ENCODE peak calls at places on chromosome 5, in ten cellular contexts. W is hepatocyte, K is stomach, Y is PC-3, C is neural progenitor cell, Q is heart left ventricle, A is left ventricle myocardium inferior, L is HCT116, E is GM23338, U is cardiac muscle cell. I is an unnamed sample.

GRCh38 chr5:14245526-14245925 is 102.4 kb downstream of the TRIO start:
- DNase-seq in W (no peak), K (no peak), Y (no peak), C (no peak), Q (no peak), A (no peak), L (no peak), E (no peak), U (no peak), I (no peak)

GRCh38 chr5:60843693-60844428 is at the start of gene ELOVL7:
- DNase-seq in W (peak; percentile 94), K (peak; percentile 79), Y (peak; percentile 35), C (peak; percentile 94), Q (no peak), A (no peak), L (peak; percentile 66), E (peak; percentile 94), U (peak; percentile 40), I (peak; percentile 92)

GRCh38 chr5:150636391-150637244 is 3.8 kb upstream of the SYNPO start:
- DNase-seq in W (peak; percentile 71), K (peak; percentile 86), Y (peak; percentile 84), C (no peak), Q (peak; percentile 80), A (peak; percentile 55), L (no peak), E (no peak), U (peak; percentile 76), I (no peak)

GRCh38 chr5:57937025-57937424 is 454.4 kb upstream of the ACTBL2 start:
- DNase-seq in W (no peak), K (no peak), Y (no peak), C (no peak), Q (no peak), A (no peak), L (no peak), E (no peak), U (peak; percentile 32), I (no peak)

GRCh38 chr5:111563041-111563822 is 50.9 kb upstream of the STARD4 start:
- DNase-seq in W (peak; percentile 57), K (no peak), Y (no peak), C (no peak), Q (no peak), A (no peak), L (no peak), E (no peak), U (peak; percentile 99), I (no peak)

GRCh38 chr5:108382784-108383358 is 973 bp upstream of the FBXL17 start:
- DNase-seq in W (peak; percentile 23), K (no peak), Y (no peak), C (peak; percentile 2), Q (no peak), A (no peak), L (no peak), E (peak; percentile 20), U (peak; percentile 21), I (no peak)

GRCh38 chr5:146698651-146699050 is 179.9 kb downstream of the PPP2R2B start:
- DNase-seq in W (no peak), K (no peak), Y (no peak), C (no peak), Q (no peak), A (no peak), L (no peak), E (no peak), U (no peak), I (no peak)

GRCh38 chr5:98656106-98656795 is 117.2 kb upstream of the RGMB start:
- DNase-seq in W (no peak), K (peak; percentile 68), Y (no peak), C (peak; percentile 83), Q (no peak), A (no peak), L (no peak), E (peak; percentile 17), U (peak; percentile 15), I (no peak)

GRCh38 chr5:79702606-79703380 is 13.2 kb downstream of the CMYA5 start:
- DNase-seq in W (peak; percentile 29), K (no peak), Y (peak; percentile 34), C (peak; percentile 49), Q (no peak), A (no peak), L (no peak), E (peak; percentile 60), U (peak; percentile 57), I (no peak)

GRCh38 chr5:177472460-177473441 is 683 bp downstream of the DBN1 start:
- DNase-seq in W (peak; percentile 78), K (peak; percentile 52), Y (peak; percentile 44), C (peak; percentile 84), Q (no peak), A (no peak), L (no peak), E (peak; percentile 62), U (no peak), I (peak; percentile 71)

GRCh38 chr5:33828611-33829286 is 63.0 kb downstream of the ADAMTS12 start:
- DNase-seq in W (no peak), K (no peak), Y (peak; percentile 18), C (no peak), Q (no peak), A (no peak), L (no peak), E (no peak), U (no peak), I (no peak)

GRCh38 chr5:9765421-9765820 is 135.3 kb upstream of the TAS2R1 start:
- DNase-seq in W (no peak), K (no peak), Y (no peak), C (no peak), Q (no peak), A (no peak), L (no peak), E (no peak), U (no peak), I (no peak)

GRCh38 chr5:3659907-3660306 is 64.3 kb downstream of the IRX1 start:
- DNase-seq in W (no peak), K (no peak), Y (no peak), C (no peak), Q (no peak), A (no peak), L (no peak), E (no peak), U (peak; percentile 1), I (no peak)

GRCh38 chr5:124651663-124652513 is 94.6 kb downstream of the ZNF608 start:
- DNase-seq in W (peak; percentile 86), K (peak; percentile 82), Y (peak; percentile 70), C (peak; percentile 93), Q (peak; percentile 90), A (peak; percentile 86), L (no peak), E (peak; percentile 87), U (peak; percentile 88), I (peak; percentile 85)

GRCh38 chr5:63931841-63932240 is 30.4 kb downstream of the HTR1A start:
- DNase-seq in W (no peak), K (no peak), Y (no peak), C (no peak), Q (no peak), A (no peak), L (no peak), E (no peak), U (no peak), I (no peak)

GRCh38 chr5:54673523-54674225 is 156.1 kb downstream of the SNX18 start:
- DNase-seq in W (no peak), K (peak; percentile 44), Y (no peak), C (no peak), Q (peak; percentile 51), A (peak; percentile 35), L (no peak), E (no peak), U (peak; percentile 82), I (no peak)

GRCh38 chr5:57482671-57483106 is at the start of gene ACTBL2:
- DNase-seq in W (peak; percentile 28), K (no peak), Y (peak; percentile 58), C (no peak), Q (no peak), A (no peak), L (no peak), E (no peak), U (peak; percentile 65), I (no peak)

DNA sequence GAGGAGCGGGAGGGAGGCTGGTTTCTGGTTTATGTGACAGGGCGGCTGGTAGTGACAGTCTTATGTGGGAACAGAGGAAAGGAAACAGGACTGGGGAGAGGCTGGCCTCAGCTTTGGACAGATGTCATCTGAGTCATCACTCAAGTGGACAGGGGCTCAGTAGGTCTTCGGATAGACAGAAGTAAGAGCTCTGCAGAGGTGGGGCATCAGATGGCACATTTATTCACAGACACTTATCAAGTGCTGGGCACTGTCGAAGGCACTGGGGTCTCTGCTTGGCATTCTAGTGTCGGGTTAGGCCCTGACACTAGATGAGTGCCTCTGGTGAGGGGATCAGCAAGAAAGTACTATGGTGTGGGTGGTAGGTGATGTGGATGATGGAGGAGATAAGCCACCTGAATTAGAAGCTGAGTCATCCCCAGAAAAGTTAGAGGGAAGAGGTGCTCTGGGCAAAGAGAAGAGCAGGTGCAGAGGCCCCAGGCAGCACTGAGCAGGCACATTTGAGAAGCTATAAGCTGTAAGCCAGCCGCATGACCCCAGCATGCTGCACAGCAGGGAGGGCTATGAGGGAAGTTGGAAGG is 27.4 kb downstream of the MAML1 start:
- DNase-seq in W (no peak), K (no peak), Y (no peak), C (no peak), Q (no peak), A (no peak), L (no peak), E (no peak), U (no peak), I (no peak)
- H3K4me1 ChIP-seq in W (peaks cover 27% of the 10 kb centered on the region), K (peaks cover 48% of the 10 kb centered on the region), Y (peaks cover 31% of the 10 kb centered on the region), C (peaks cover 4% of the 10 kb centered on the region), Q (no peaks in the 10 kb centered on the region), A (peaks cover 79% of the 10 kb centered on the region), L (peaks cover 11% of the 10 kb centered on the region), E (peaks cover 16% of the 10 kb centered on the region), U (peaks cover 62% of the 10 kb centered on the region), I (peaks cover 15% of the 10 kb centered on the region)

GRCh38 chr5:171617787-171618690 is 167.6 kb upstream of the SMIM23 start:
- DNase-seq in W (no peak), K (no peak), Y (no peak), C (no peak), Q (no peak), A (no peak), L (no peak), E (no peak), U (no peak), I (no peak)
- H3K27me3 ChIP-seq in W (no peaks in the 10 kb centered on the region), K (no peaks in the 10 kb centered on the region), Y (peaks cover 37% of the 10 kb centered on the region), C (peaks cover 68% of the 10 kb centered on the region), Q (no peaks in the 10 kb centered on the region), A (peaks cover 3% of the 10 kb centered on the region), L (no peaks in the 10 kb centered on the region), E (peaks cover 38% of the 10 kb centered on the region), U (no peaks in the 10 kb centered on the region), I (no peaks in the 10 kb centered on the region)

GRCh38 chr5:52788505-52788821 is 747 bp downstream of the ITGA1 start:
- DNase-seq in W (no peak), K (no peak), Y (no peak), C (no peak), Q (no peak), A (no peak), L (no peak), E (no peak), U (no peak), I (no peak)
- TF ChIP-seq CTCF in W (no peak), K (no peak), Y (no peak), C (no peak), Q (peak; percentile 16), A (no peak), L (no peak), E (no peak), U (no peak), I (no peak)

DNA sequence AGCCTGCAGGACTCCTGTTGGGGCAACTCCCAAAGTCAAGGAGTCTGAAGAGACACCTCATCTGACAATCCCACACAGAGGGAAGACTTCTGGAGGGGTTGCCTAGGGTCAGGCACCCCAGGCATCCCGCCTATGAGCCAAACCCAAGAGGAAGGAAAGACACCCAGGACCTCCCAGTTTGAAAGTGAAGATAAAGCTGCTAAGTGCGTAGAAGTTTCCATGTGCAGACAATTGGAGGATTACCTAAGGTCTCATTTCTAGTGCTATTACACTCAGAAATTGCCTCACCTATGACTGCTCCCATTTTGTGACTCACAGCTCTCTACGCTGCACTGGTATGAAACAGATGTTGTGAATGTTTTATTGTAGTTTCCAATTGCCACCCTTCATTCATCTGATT is 322.9 kb downstream of the SLIT3 start:
- DNase-seq in W (peak; percentile 65), K (no peak), Y (peak; percentile 62), C (no peak), Q (no peak), A (no peak), L (no peak), E (no peak), U (peak; percentile 88), I (no peak)
- H3K4me1 ChIP-seq in W (peaks cover 29% of the 10 kb centered on the region), K (no peaks in the 10 kb centered on the region), Y (peaks cover 7% of the 10 kb centered on the region), C (no peaks in the 10 kb centered on the region), Q (no peaks in the 10 kb centered on the region), A (peaks cover 2% of the 10 kb centered on the region), L (no peaks in the 10 kb centered on the region), E (peaks cover 21% of the 10 kb centered on the region), U (peaks cover 7% of the 10 kb centered on the region), I (peaks cover 6% of the 10 kb centered on the region)